ENCODE peak calls at places on chromosome 18, in five cellular contexts. N is GM06990, S is heart right ventricle, D is cardiac fibroblast, G is AG09319. O is an unnamed sample.

GRCh38 chr18:33444699-33445098 is 4.2 kb upstream of the CCDC178 start:
- DNase-seq in N (no peak), S (no peak), D (no peak), G (no peak), O (no peak)

GRCh38 chr18:32730620-32731021 is 42.2 kb downstream of the KLHL14 start:
- DNase-seq in N (peak), S (no peak), D (peak), G (no peak), O (peak)

GRCh38 chr18:60157810-60158209 is 214.8 kb downstream of the MC4R start:
- DNase-seq in N (no peak), S (no peak), D (no peak), G (no peak), O (no peak)

GRCh38 chr18:54717673-54718435 is 110.4 kb upstream of the RAB27B start:
- DNase-seq in N (peak), S (no peak), D (peak), G (no peak), O (peak)

GRCh38 chr18:48220146-48220499 is 189.1 kb downstream of the ZBTB7C start:
- DNase-seq in N (no peak), S (no peak), D (no peak), G (no peak), O (no peak)

GRCh38 chr18:62341423-62341920 is 16.4 kb downstream of the TNFRSF11A start:
- DNase-seq in N (no peak), S (no peak), D (no peak), G (no peak), O (no peak)

GRCh38 chr18:32919799-32920198 is 147.0 kb upstream of the KLHL14 start:
- DNase-seq in N (peak), S (no peak), D (peak), G (no peak), O (peak)

GRCh38 chr18:64332851-64333250 is 184.0 kb upstream of the LINC00305 start:
- DNase-seq in N (no peak), S (no peak), D (no peak), G (no peak), O (no peak)

GRCh38 chr18:14978962-14979535 is 231.1 kb downstream of the ANKRD30B start:
- DNase-seq in N (no peak), S (no peak), D (peak), G (peak), O (no peak)
- TF ChIP-seq CTCF in N (peak), S (peak), D (peak), G (peak), O (no peak)

DNA sequence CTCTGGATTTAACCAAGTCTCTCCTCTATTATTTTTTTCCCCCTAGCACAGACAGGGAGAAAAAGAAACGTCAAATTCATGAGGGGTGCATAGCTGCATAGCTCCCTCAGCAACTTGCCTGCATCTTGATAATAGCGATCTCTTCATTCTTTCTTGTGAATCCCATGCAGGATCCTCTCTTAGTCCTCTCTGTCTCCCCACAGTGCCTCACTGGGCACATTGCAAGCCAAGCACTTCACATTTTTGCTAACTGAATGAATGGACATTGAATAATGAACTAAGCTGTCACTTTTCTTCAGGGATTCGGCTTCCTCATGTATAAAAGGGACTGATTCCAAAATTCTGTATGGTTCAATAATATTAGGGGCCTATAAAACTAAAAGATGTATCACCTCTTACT is 2.9 kb upstream of the EPB41L3 start:
- DNase-seq in N (no peak), S (no peak), D (peak), G (peak), O (no peak)
- TF ChIP-seq CTCF in N (peak), S (peak), D (peak), G (peak), O (no peak)

GRCh38 chr18:3466872-3467271 is 16.9 kb downstream of the TGIF1 start:
- DNase-seq in N (no peak), S (no peak), D (no peak), G (no peak), O (no peak)

GRCh38 chr18:3471141-3471648 is 21.2 kb downstream of the TGIF1 start:
- DNase-seq in N (no peak), S (no peak), D (no peak), G (no peak), O (no peak)

GRCh38 chr18:3466051-3466450 is 16.1 kb downstream of the TGIF1 start:
- DNase-seq in N (no peak), S (peak), D (peak), G (no peak), O (no peak)

GRCh38 chr18:3468833-3469232 is 18.9 kb downstream of the TGIF1 start:
- DNase-seq in N (no peak), S (no peak), D (no peak), G (no peak), O (no peak)

GRCh38 chr18:3468066-3468705 is 18.2 kb downstream of the TGIF1 start:
- DNase-seq in N (no peak), S (no peak), D (no peak), G (no peak), O (no peak)
- TF ChIP-seq CTCF in N (no peak), S (no peak), D (peak), G (no peak), O (no peak)

GRCh38 chr18:11859903-11860407 is 8.7 kb downstream of the CHMP1B start:
- DNase-seq in N (no peak), S (no peak), D (peak), G (no peak), O (no peak)
- TF ChIP-seq CTCF in N (no peak), S (no peak), D (peak), G (no peak), O (no peak)

DNA sequence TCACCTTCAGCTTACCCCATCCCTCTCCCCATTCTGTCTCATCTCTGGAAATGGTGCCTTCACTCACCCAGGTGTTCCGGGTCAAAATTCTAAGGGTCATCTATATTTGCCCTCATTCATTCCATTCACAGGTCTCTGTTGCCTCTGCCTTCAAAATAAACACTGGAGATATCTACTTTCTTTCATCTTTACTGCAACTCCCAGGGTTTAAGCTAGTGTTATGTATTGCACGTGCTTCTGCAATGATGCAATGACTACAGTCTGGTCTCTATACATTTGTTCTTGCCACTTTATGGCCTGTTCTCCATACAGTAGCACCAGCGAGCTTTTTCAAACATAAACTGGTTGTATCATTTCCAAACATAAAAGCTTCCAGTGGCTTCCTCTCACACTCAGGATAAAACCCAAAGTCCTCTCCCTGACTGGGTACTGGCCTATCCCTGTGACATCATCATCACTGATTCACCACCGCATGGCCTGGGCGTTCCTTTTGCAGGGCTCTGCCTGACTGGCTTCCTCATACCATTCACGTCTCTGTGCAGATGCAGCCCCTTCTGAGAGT is 14.3 kb downstream of the DSG2 start:
- DNase-seq in N (no peak), S (no peak), D (peak), G (no peak), O (no peak)
- TF ChIP-seq CTCF in N (no peak), S (no peak), D (no peak), G (no peak), O (no peak)

O was measured in GM13976.